ENCODE peak calls at places on chromosomes 12 and 14, in six cellular contexts. One of them, this sample, is unnamed. For H3K4me1, the result is how much of the 10 kb centered on the place peaks cover.

GRCh38 chr12:14768823-14769405 is 34.4 kb downstream of the WBP11 start:
- DNase-seq in A549: no peak
- DNase-seq in tibial nerve: no peak
- DNase-seq in transverse colon: peak
- DNase-seq in HepG2: no peak
- DNase-seq in K562: no peak
- DNase-seq in this sample: peak

GRCh38 chr12:107320929-107321618 is 227.7 kb upstream of the CRY1 start:
- DNase-seq in A549: peak
- DNase-seq in tibial nerve: no peak
- DNase-seq in transverse colon: peak
- DNase-seq in HepG2: no peak
- DNase-seq in K562: no peak
- DNase-seq in this sample: no peak

GRCh38 chr12:28498850-28499249 is 308.6 kb downstream of the CCDC91 start:
- DNase-seq in A549: no peak
- DNase-seq in tibial nerve: no peak
- DNase-seq in transverse colon: no peak
- DNase-seq in HepG2: no peak
- DNase-seq in K562: no peak
- DNase-seq in this sample: no peak

GRCh38 chr14:101193845-101194355 is 290.4 kb upstream of the RTL1 start:
- DNase-seq in A549: no peak
- DNase-seq in tibial nerve: no peak
- DNase-seq in transverse colon: no peak
- DNase-seq in HepG2: no peak
- DNase-seq in K562: no peak
- DNase-seq in this sample: no peak

GRCh38 chr12:56629459-56630179 is 507 bp downstream of the BAZ2A start:
- DNase-seq in A549: peak
- DNase-seq in tibial nerve: no peak
- DNase-seq in transverse colon: peak
- DNase-seq in HepG2: no peak
- DNase-seq in K562: peak
- DNase-seq in this sample: no peak

GRCh38 chr12:45762185-45763110 is 32.9 kb downstream of the ARID2 start:
- DNase-seq in A549: peak
- DNase-seq in tibial nerve: no peak
- DNase-seq in transverse colon: no peak
- DNase-seq in HepG2: peak
- DNase-seq in K562: peak
- DNase-seq in this sample: no peak

GRCh38 chr14:24298892-24299254 is 707 bp downstream of the DHRS1 start:
- DNase-seq in A549: peak
- DNase-seq in tibial nerve: no peak
- DNase-seq in transverse colon: no peak
- DNase-seq in HepG2: peak
- DNase-seq in K562: peak
- DNase-seq in this sample: no peak

GRCh38 chr14:41604793-41605534 is 1.7 kb upstream of the LRFN5 start:
- DNase-seq in A549: no peak
- DNase-seq in tibial nerve: no peak
- DNase-seq in transverse colon: no peak
- DNase-seq in HepG2: no peak
- DNase-seq in K562: no peak
- DNase-seq in this sample: peak

GRCh38 chr12:49476091-49476490 is 62.7 kb upstream of the KCNH3 start:
- DNase-seq in A549: no peak
- DNase-seq in tibial nerve: no peak
- DNase-seq in transverse colon: no peak
- DNase-seq in HepG2: no peak
- DNase-seq in K562: no peak
- DNase-seq in this sample: no peak

GRCh38 chr12:114963846-114964245 is 279.9 kb upstream of the TBX3 start:
- DNase-seq in A549: no peak
- DNase-seq in tibial nerve: no peak
- DNase-seq in transverse colon: no peak
- DNase-seq in HepG2: no peak
- DNase-seq in K562: no peak
- DNase-seq in this sample: no peak

GRCh38 chr14:104746951-104747481 is 5.9 kb upstream of the SIVA1 start:
- DNase-seq in A549: no peak
- DNase-seq in tibial nerve: no peak
- DNase-seq in transverse colon: peak
- DNase-seq in HepG2: no peak
- DNase-seq in K562: no peak
- DNase-seq in this sample: no peak

GRCh38 chr14:48584031-48584430 is 908.6 kb upstream of the MDGA2 start:
- DNase-seq in A549: no peak
- DNase-seq in tibial nerve: no peak
- DNase-seq in transverse colon: no peak
- DNase-seq in HepG2: no peak
- DNase-seq in K562: no peak
- DNase-seq in this sample: no peak

GRCh38 chr12:116687888-116688287 is 50.0 kb downstream of the SPRING1 start:
- DNase-seq in A549: peak
- DNase-seq in tibial nerve: no peak
- DNase-seq in transverse colon: peak
- DNase-seq in HepG2: peak
- DNase-seq in K562: peak
- DNase-seq in this sample: no peak

GRCh38 chr14:34030864-34031263 is 80.0 kb upstream of the EGLN3 start:
- DNase-seq in A549: no peak
- DNase-seq in tibial nerve: peak
- DNase-seq in transverse colon: peak
- DNase-seq in HepG2: no peak
- DNase-seq in K562: no peak
- DNase-seq in this sample: peak

GRCh38 chr14:99422220-99423010 is 58.2 kb downstream of the SETD3 start:
- DNase-seq in A549: no peak
- DNase-seq in tibial nerve: no peak
- DNase-seq in transverse colon: peak
- DNase-seq in HepG2: peak
- DNase-seq in K562: no peak
- DNase-seq in this sample: no peak

GRCh38 chr12:123686636-123687190 is 15.8 kb downstream of the TCTN2 start:
- DNase-seq in A549: no peak
- DNase-seq in tibial nerve: no peak
- DNase-seq in transverse colon: no peak
- DNase-seq in HepG2: no peak
- DNase-seq in K562: no peak
- DNase-seq in this sample: no peak

GRCh38 chr14:67359319-67359774 is 257 bp downstream of the ATP6V1D start:
- DNase-seq in A549: peak
- DNase-seq in tibial nerve: no peak
- DNase-seq in transverse colon: peak
- DNase-seq in HepG2: peak
- DNase-seq in K562: peak
- DNase-seq in this sample: no peak

GRCh38 chr12:31317471-31318397 is 8.2 kb downstream of the SINHCAF start:
- DNase-seq in A549: no peak
- DNase-seq in tibial nerve: no peak
- DNase-seq in transverse colon: no peak
- DNase-seq in HepG2: no peak
- DNase-seq in K562: no peak
- DNase-seq in this sample: no peak

GRCh38 chr14:55350461-55350860 is 61.2 kb downstream of the ATG14 start:
- DNase-seq in A549: no peak
- DNase-seq in tibial nerve: no peak
- DNase-seq in transverse colon: no peak
- DNase-seq in HepG2: no peak
- DNase-seq in K562: no peak
- DNase-seq in this sample: no peak

GRCh38 chr12:5429741-5430557 is 2.0 kb upstream of the NTF3 start:
- DNase-seq in A549: no peak
- DNase-seq in tibial nerve: no peak
- DNase-seq in transverse colon: no peak
- DNase-seq in HepG2: no peak
- DNase-seq in K562: no peak
- DNase-seq in this sample: no peak
- H3K4me1 ChIP-seq in A549: under half
- H3K4me1 ChIP-seq in tibial nerve: under half
- H3K4me1 ChIP-seq in transverse colon: under half
- H3K4me1 ChIP-seq in HepG2: under half
- H3K4me1 ChIP-seq in K562: under half
- H3K4me1 ChIP-seq in this sample: under half

GRCh38 chr12:2355198-2355597 is 302.4 kb downstream of the CACNA1C start:
- DNase-seq in A549: no peak
- DNase-seq in tibial nerve: no peak
- DNase-seq in transverse colon: no peak
- DNase-seq in HepG2: no peak
- DNase-seq in K562: no peak
- DNase-seq in this sample: no peak

GRCh38 chr12:2355604-2356003 is 302.8 kb downstream of the CACNA1C start:
- DNase-seq in A549: no peak
- DNase-seq in tibial nerve: no peak
- DNase-seq in transverse colon: no peak
- DNase-seq in HepG2: no peak
- DNase-seq in K562: no peak
- DNase-seq in this sample: no peak

GRCh38 chr12:2353281-2353680 is 300.5 kb downstream of the CACNA1C start:
- DNase-seq in A549: no peak
- DNase-seq in tibial nerve: no peak
- DNase-seq in transverse colon: no peak
- DNase-seq in HepG2: no peak
- DNase-seq in K562: no peak
- DNase-seq in this sample: no peak

GRCh38 chr12:2353691-2354090 is 300.9 kb downstream of the CACNA1C start:
- DNase-seq in A549: no peak
- DNase-seq in tibial nerve: no peak
- DNase-seq in transverse colon: no peak
- DNase-seq in HepG2: no peak
- DNase-seq in K562: no peak
- DNase-seq in this sample: no peak

GRCh38 chr12:2354151-2354991 is 301.6 kb downstream of the CACNA1C start:
- DNase-seq in A549: no peak
- DNase-seq in tibial nerve: no peak
- DNase-seq in transverse colon: no peak
- DNase-seq in HepG2: no peak
- DNase-seq in K562: no peak
- DNase-seq in this sample: no peak
- TF ChIP-seq CTCF in A549: no peak
- TF ChIP-seq CTCF in tibial nerve: no peak
- TF ChIP-seq CTCF in transverse colon: no peak
- TF ChIP-seq CTCF in HepG2: no peak
- TF ChIP-seq CTCF in K562: no peak
- TF ChIP-seq CTCF in this sample: no peak

GRCh38 chr12:121799842-121800693 is 3.7 kb upstream of the SETD1B start:
- DNase-seq in A549: peak
- DNase-seq in tibial nerve: peak
- DNase-seq in transverse colon: peak
- DNase-seq in HepG2: peak
- DNase-seq in K562: peak
- DNase-seq in this sample: peak
- TF ChIP-seq EP300 in A549: peak
- TF ChIP-seq EP300 in tibial nerve: peak
- TF ChIP-seq EP300 in transverse colon: no peak
- TF ChIP-seq EP300 in HepG2: peak
- TF ChIP-seq EP300 in K562: no peak
- TF ChIP-seq EP300 in this sample: no peak

GRCh38 chr14:92695562-92695961 is 52.9 kb downstream of the LGMN start:
- DNase-seq in A549: no peak
- DNase-seq in tibial nerve: no peak
- DNase-seq in transverse colon: no peak
- DNase-seq in HepG2: no peak
- DNase-seq in K562: no peak
- DNase-seq in this sample: no peak
- H3K4me1 ChIP-seq in A549: under half
- H3K4me1 ChIP-seq in tibial nerve: under half
- H3K4me1 ChIP-seq in transverse colon: under half
- H3K4me1 ChIP-seq in HepG2: under half
- H3K4me1 ChIP-seq in K562: under half
- H3K4me1 ChIP-seq in this sample: under half

DNA sequence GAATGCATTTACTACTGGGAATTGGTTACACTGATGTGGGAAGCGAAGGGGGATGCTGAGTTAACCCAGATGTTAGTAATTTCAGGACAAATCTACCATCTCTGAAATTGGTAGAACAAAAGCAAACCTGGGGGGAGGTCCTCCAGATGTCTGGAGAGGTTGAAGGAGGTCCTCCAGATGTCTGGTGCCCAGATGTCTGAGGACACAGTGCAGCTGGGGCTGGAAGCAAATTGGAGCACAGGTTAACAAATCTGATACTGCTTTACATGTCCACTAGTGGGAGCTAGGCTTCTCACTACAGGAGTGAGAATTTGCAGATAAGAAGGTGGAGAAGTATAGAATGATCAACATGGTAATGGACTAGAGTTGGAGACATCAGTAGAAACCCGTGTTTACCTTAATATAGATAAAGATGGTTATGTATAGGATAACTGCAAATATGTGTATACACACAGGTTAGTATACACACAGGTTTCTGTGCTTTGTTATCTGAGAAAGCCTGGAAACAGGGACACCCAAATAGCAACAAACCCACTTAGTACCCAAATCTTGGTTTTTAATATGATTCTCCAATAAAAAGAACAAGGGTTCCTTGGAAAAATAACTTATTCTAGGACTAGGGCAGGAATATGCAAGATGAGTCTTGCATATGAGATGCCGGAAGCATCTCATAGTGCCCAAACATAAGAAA is 162.5 kb downstream of the C12orf50 start:
- DNase-seq in A549: no peak
- DNase-seq in tibial nerve: no peak
- DNase-seq in transverse colon: no peak
- DNase-seq in HepG2: peak
- DNase-seq in K562: no peak
- DNase-seq in this sample: no peak
- TF ChIP-seq CTCF in A549: peak
- TF ChIP-seq CTCF in tibial nerve: no peak
- TF ChIP-seq CTCF in transverse colon: no peak
- TF ChIP-seq CTCF in HepG2: peak
- TF ChIP-seq CTCF in K562: no peak
- TF ChIP-seq CTCF in this sample: no peak

GRCh38 chr12:111927346-111927745 is 85.3 kb downstream of the MAPKAPK5 start:
- DNase-seq in A549: no peak
- DNase-seq in tibial nerve: no peak
- DNase-seq in transverse colon: no peak
- DNase-seq in HepG2: no peak
- DNase-seq in K562: no peak
- DNase-seq in this sample: no peak
- TF ChIP-seq EP300 in A549: no peak
- TF ChIP-seq EP300 in tibial nerve: no peak
- TF ChIP-seq EP300 in transverse colon: no peak
- TF ChIP-seq EP300 in HepG2: no peak
- TF ChIP-seq EP300 in K562: no peak
- TF ChIP-seq EP300 in this sample: no peak

GRCh38 chr12:2286051-2286450 is 233.3 kb downstream of the CACNA1C start:
- DNase-seq in A549: no peak
- DNase-seq in tibial nerve: no peak
- DNase-seq in transverse colon: no peak
- DNase-seq in HepG2: no peak
- DNase-seq in K562: no peak
- DNase-seq in this sample: no peak
- H3K4me1 ChIP-seq in A549: under half
- H3K4me1 ChIP-seq in tibial nerve: under half
- H3K4me1 ChIP-seq in transverse colon: under half
- H3K4me1 ChIP-seq in HepG2: under half
- H3K4me1 ChIP-seq in K562: under half
- H3K4me1 ChIP-seq in this sample: under half

GRCh38 chr14:52695481-52696091 is at the start of gene ERO1A:
- DNase-seq in A549: peak
- DNase-seq in tibial nerve: peak
- DNase-seq in transverse colon: peak
- DNase-seq in HepG2: peak
- DNase-seq in K562: peak
- DNase-seq in this sample: peak
- TF ChIP-seq CTCF in A549: no peak
- TF ChIP-seq CTCF in tibial nerve: peak
- TF ChIP-seq CTCF in transverse colon: no peak
- TF ChIP-seq CTCF in HepG2: peak
- TF ChIP-seq CTCF in K562: no peak
- TF ChIP-seq CTCF in this sample: no peak

This sample was measured in ovary.